ENCODE peak calls at places on chromosomes 3 and 15, in ten cellular contexts. Y is small intestine; I is stimulated activated CD8-positive, alpha-beta memory T cell treated with anti-CD3 and anti-CD28 coated beads, Interleukin-15, amount 100 ng/mL, for 1 hour; M is HepG2; W is AG09309; O is M059J; V is cerebellar nuclear complex; T is SJSA1; R is A172; J is NK-92 treated with Interleukin-12 subunit alpha and Interleukin-12 subunit beta, amount 100 ng/mL, for 24 hours. U is an unnamed sample.

GRCh38 chr15:38307251-38307650 is 54.6 kb downstream of the SPRED1 start:
- DNase-seq in Y (peak), I (no peak), M (no peak), W (no peak), O (no peak), V (no peak), T (no peak), R (no peak), J (no peak), U (no peak)

GRCh38 chr3:128537091-128537703 is 44.2 kb upstream of the GATA2 start:
- DNase-seq in Y (no peak), I (no peak), M (no peak), W (no peak), O (peak), V (no peak), T (no peak), R (no peak), J (no peak), U (no peak)

GRCh38 chr15:72205273-72205672 is 7.7 kb upstream of the GRAMD2A start:
- DNase-seq in Y (no peak), I (no peak), M (no peak), W (no peak), O (no peak), V (no peak), T (no peak), R (no peak), J (no peak), U (no peak)

GRCh38 chr3:179969525-179969924 is 67.2 kb downstream of the PEX5L start:
- DNase-seq in Y (no peak), I (no peak), M (no peak), W (peak), O (peak), V (no peak), T (no peak), R (peak), J (no peak), U (no peak)

GRCh38 chr15:95417761-95418160 is 912.7 kb upstream of the NR2F2 start:
- DNase-seq in Y (no peak), I (no peak), M (no peak), W (peak), O (no peak), V (no peak), T (no peak), R (no peak), J (no peak), U (no peak)

GRCh38 chr15:49521802-49522201 is 98.8 kb downstream of the FGF7 start:
- DNase-seq in Y (no peak), I (no peak), M (peak), W (no peak), O (no peak), V (no peak), T (no peak), R (no peak), J (no peak), U (no peak)

GRCh38 chr15:85044251-85044853 is 62.7 kb downstream of the PDE8A start:
- DNase-seq in Y (peak), I (peak), M (peak), W (peak), O (peak), V (no peak), T (peak), R (peak), J (no peak), U (no peak)

GRCh38 chr3:189340680-189341460 is 169.1 kb downstream of the TPRG1 start:
- DNase-seq in Y (no peak), I (no peak), M (peak), W (no peak), O (peak), V (no peak), T (no peak), R (no peak), J (no peak), U (no peak)

GRCh38 chr3:62318365-62318751 is 55.0 kb downstream of the FEZF2 start:
- DNase-seq in Y (no peak), I (no peak), M (no peak), W (no peak), O (no peak), V (no peak), T (no peak), R (no peak), J (no peak), U (no peak)

GRCh38 chr3:44045476-44046275 is 196.0 kb upstream of the TOPAZ1 start:
- DNase-seq in Y (no peak), I (no peak), M (no peak), W (no peak), O (peak), V (no peak), T (no peak), R (peak), J (no peak), U (no peak)

GRCh38 chr3:35028157-35028556 is 611.2 kb upstream of the ARPP21 start:
- DNase-seq in Y (no peak), I (no peak), M (no peak), W (no peak), O (no peak), V (no peak), T (no peak), R (no peak), J (no peak), U (no peak)

GRCh38 chr3:35394400-35394799 is 244.9 kb upstream of the ARPP21 start:
- DNase-seq in Y (no peak), I (no peak), M (no peak), W (no peak), O (no peak), V (no peak), T (no peak), R (no peak), J (no peak), U (no peak)

GRCh38 chr3:189304465-189305341 is 132.9 kb downstream of the TPRG1 start:
- DNase-seq in Y (peak), I (no peak), M (no peak), W (no peak), O (peak), V (no peak), T (no peak), R (peak), J (no peak), U (no peak)

GRCh38 chr3:44128057-44128775 is 113.5 kb upstream of the TOPAZ1 start:
- DNase-seq in Y (no peak), I (no peak), M (no peak), W (no peak), O (no peak), V (no peak), T (no peak), R (no peak), J (no peak), U (no peak)

GRCh38 chr3:95539950-95540483 is 1274.4 kb upstream of the EPHA6 start:
- DNase-seq in Y (no peak), I (no peak), M (no peak), W (no peak), O (no peak), V (no peak), T (no peak), R (no peak), J (no peak), U (no peak)

GRCh38 chr15:100336061-100336460 is 5.7 kb downstream of the ADAMTS17 start:
- DNase-seq in Y (no peak), I (no peak), M (no peak), W (no peak), O (peak), V (no peak), T (no peak), R (no peak), J (no peak), U (no peak)

GRCh38 chr15:80485370-80486164 is 81.4 kb downstream of the ARNT2 start:
- DNase-seq in Y (no peak), I (no peak), M (peak), W (no peak), O (no peak), V (no peak), T (no peak), R (no peak), J (no peak), U (no peak)